ENCODE peak calls at places on chromosomes 2 and 18, in five cellular contexts. One of them, this sample, is unnamed.

GRCh38 chr2:204108874-204109295 is 172.3 kb downstream of the ICOS start:
- DNase-seq in NCI-H510A: no peak
- DNase-seq in posterior cingulate gyrus: no peak
- DNase-seq in left lung: no peak
- DNase-seq in amniotic stem cell: no peak
- DNase-seq in this sample: no peak

GRCh38 chr2:189276277-189276676 is 96.7 kb upstream of the COL5A2 start:
- DNase-seq in NCI-H510A: no peak
- DNase-seq in posterior cingulate gyrus: no peak
- DNase-seq in left lung: no peak
- DNase-seq in amniotic stem cell: peak
- DNase-seq in this sample: no peak

GRCh38 chr18:80171190-80171872 is 62.3 kb downstream of the ADNP2 start:
- DNase-seq in NCI-H510A: no peak
- DNase-seq in posterior cingulate gyrus: peak
- DNase-seq in left lung: peak
- DNase-seq in amniotic stem cell: peak
- DNase-seq in this sample: peak

GRCh38 chr2:237214963-237215362 is 129.3 kb downstream of the COPS8 start:
- DNase-seq in NCI-H510A: no peak
- DNase-seq in posterior cingulate gyrus: no peak
- DNase-seq in left lung: no peak
- DNase-seq in amniotic stem cell: no peak
- DNase-seq in this sample: no peak

GRCh38 chr2:237942512-237942897 is 24.3 kb upstream of the UBE2F start:
- DNase-seq in NCI-H510A: no peak
- DNase-seq in posterior cingulate gyrus: no peak
- DNase-seq in left lung: no peak
- DNase-seq in amniotic stem cell: no peak
- DNase-seq in this sample: no peak

GRCh38 chr18:27956001-27956400 is 220.9 kb downstream of the CDH2 start:
- DNase-seq in NCI-H510A: no peak
- DNase-seq in posterior cingulate gyrus: no peak
- DNase-seq in left lung: no peak
- DNase-seq in amniotic stem cell: no peak
- DNase-seq in this sample: no peak

GRCh38 chr2:74142340-74142739 is 5.4 kb downstream of the BOLA3 start:
- DNase-seq in NCI-H510A: no peak
- DNase-seq in posterior cingulate gyrus: no peak
- DNase-seq in left lung: no peak
- DNase-seq in amniotic stem cell: no peak
- DNase-seq in this sample: no peak

GRCh38 chr2:41878726-41879366 is 169.0 kb upstream of the PKDCC start:
- DNase-seq in NCI-H510A: no peak
- DNase-seq in posterior cingulate gyrus: no peak
- DNase-seq in left lung: no peak
- DNase-seq in amniotic stem cell: no peak
- DNase-seq in this sample: no peak

GRCh38 chr18:12233378-12233777 is 20.8 kb upstream of the CIDEA start:
- DNase-seq in NCI-H510A: no peak
- DNase-seq in posterior cingulate gyrus: no peak
- DNase-seq in left lung: no peak
- DNase-seq in amniotic stem cell: no peak
- DNase-seq in this sample: no peak

GRCh38 chr18:26082475-26082874 is 7.9 kb downstream of the SS18 start:
- DNase-seq in NCI-H510A: no peak
- DNase-seq in posterior cingulate gyrus: no peak
- DNase-seq in left lung: no peak
- DNase-seq in amniotic stem cell: no peak
- DNase-seq in this sample: no peak

GRCh38 chr2:118992740-118993391 is 50.9 kb downstream of the MARCO start:
- DNase-seq in NCI-H510A: no peak
- DNase-seq in posterior cingulate gyrus: no peak
- DNase-seq in left lung: no peak
- DNase-seq in amniotic stem cell: no peak
- DNase-seq in this sample: no peak

GRCh38 chr2:96961551-96961950 is 24.8 kb downstream of the FAM178B start:
- DNase-seq in NCI-H510A: no peak
- DNase-seq in posterior cingulate gyrus: no peak
- DNase-seq in left lung: peak
- DNase-seq in amniotic stem cell: no peak
- DNase-seq in this sample: no peak

GRCh38 chr2:45992021-45992745 is 305.0 kb upstream of the EPAS1 start:
- DNase-seq in NCI-H510A: no peak
- DNase-seq in posterior cingulate gyrus: no peak
- DNase-seq in left lung: no peak
- DNase-seq in amniotic stem cell: peak
- DNase-seq in this sample: peak

GRCh38 chr2:54122171-54122935 is 6.9 kb downstream of the ACYP2 start:
- DNase-seq in NCI-H510A: no peak
- DNase-seq in posterior cingulate gyrus: no peak
- DNase-seq in left lung: no peak
- DNase-seq in amniotic stem cell: no peak
- DNase-seq in this sample: no peak

GRCh38 chr2:15278296-15278695 is 282.8 kb downstream of the NBAS start:
- DNase-seq in NCI-H510A: no peak
- DNase-seq in posterior cingulate gyrus: no peak
- DNase-seq in left lung: no peak
- DNase-seq in amniotic stem cell: no peak
- DNase-seq in this sample: no peak

GRCh38 chr2:12304494-12305228 is 412.1 kb upstream of the TRIB2 start:
- DNase-seq in NCI-H510A: no peak
- DNase-seq in posterior cingulate gyrus: no peak
- DNase-seq in left lung: no peak
- DNase-seq in amniotic stem cell: no peak
- DNase-seq in this sample: no peak

GRCh38 chr2:46538393-46538792 is 59.0 kb downstream of the TMEM247 start:
- DNase-seq in NCI-H510A: no peak
- DNase-seq in posterior cingulate gyrus: no peak
- DNase-seq in left lung: no peak
- DNase-seq in amniotic stem cell: no peak
- DNase-seq in this sample: no peak

GRCh38 chr2:18137096-18137495 is 258.6 kb downstream of the KCNS3 start:
- DNase-seq in NCI-H510A: no peak
- DNase-seq in posterior cingulate gyrus: no peak
- DNase-seq in left lung: no peak
- DNase-seq in amniotic stem cell: no peak
- DNase-seq in this sample: no peak

GRCh38 chr2:190663348-190663747 is 14.5 kb downstream of the NAB1 start:
- DNase-seq in NCI-H510A: no peak
- DNase-seq in posterior cingulate gyrus: no peak
- DNase-seq in left lung: no peak
- DNase-seq in amniotic stem cell: no peak
- DNase-seq in this sample: no peak

GRCh38 chr18:48412339-48412929 is 3.3 kb upstream of the ZBTB7C start:
- DNase-seq in NCI-H510A: peak
- DNase-seq in posterior cingulate gyrus: no peak
- DNase-seq in left lung: no peak
- DNase-seq in amniotic stem cell: no peak
- DNase-seq in this sample: peak

GRCh38 chr2:208373460-208374089 is 33.0 kb upstream of the PTH2R start:
- DNase-seq in NCI-H510A: no peak
- DNase-seq in posterior cingulate gyrus: no peak
- DNase-seq in left lung: no peak
- DNase-seq in amniotic stem cell: no peak
- DNase-seq in this sample: no peak

GRCh38 chr2:20615046-20615465 is 35.8 kb downstream of the HS1BP3 start:
- DNase-seq in NCI-H510A: no peak
- DNase-seq in posterior cingulate gyrus: no peak
- DNase-seq in left lung: no peak
- DNase-seq in amniotic stem cell: no peak
- DNase-seq in this sample: no peak

GRCh38 chr18:70146174-70146573 is 59.3 kb downstream of the RTTN start:
- DNase-seq in NCI-H510A: no peak
- DNase-seq in posterior cingulate gyrus: no peak
- DNase-seq in left lung: no peak
- DNase-seq in amniotic stem cell: no peak
- DNase-seq in this sample: no peak

GRCh38 chr18:3154214-3154613 is 65.6 kb downstream of the MYOM1 start:
- DNase-seq in NCI-H510A: no peak
- DNase-seq in posterior cingulate gyrus: no peak
- DNase-seq in left lung: no peak
- DNase-seq in amniotic stem cell: no peak
- DNase-seq in this sample: no peak

GRCh38 chr2:191030521-191031154 is 16.7 kb upstream of the STAT1 start:
- DNase-seq in NCI-H510A: no peak
- DNase-seq in posterior cingulate gyrus: no peak
- DNase-seq in left lung: no peak
- DNase-seq in amniotic stem cell: no peak
- DNase-seq in this sample: no peak

GRCh38 chr2:204315236-204315662 is 230.0 kb upstream of the PARD3B start:
- DNase-seq in NCI-H510A: no peak
- DNase-seq in posterior cingulate gyrus: peak
- DNase-seq in left lung: no peak
- DNase-seq in amniotic stem cell: no peak
- DNase-seq in this sample: no peak

GRCh38 chr2:99787011-99787410 is 297.2 kb upstream of the REV1 start:
- DNase-seq in NCI-H510A: no peak
- DNase-seq in posterior cingulate gyrus: no peak
- DNase-seq in left lung: no peak
- DNase-seq in amniotic stem cell: no peak
- DNase-seq in this sample: no peak

GRCh38 chr2:162720559-162721271 is 117.9 kb downstream of the KCNH7 start:
- DNase-seq in NCI-H510A: no peak
- DNase-seq in posterior cingulate gyrus: no peak
- DNase-seq in left lung: no peak
- DNase-seq in amniotic stem cell: no peak
- DNase-seq in this sample: no peak